ENCODE peak calls at places on chromosomes 12 and 14, in four cellular contexts. E, Y, H and T are unnamed samples.

GRCh38 chr12:99600388-99600787 is 47.2 kb upstream of the GARIN6 start:
- DNase-seq in E (no peak), Y (no peak), H (peak), T (no peak)

GRCh38 chr14:69685217-69685616 is 73.8 kb downstream of the SUSD6 start:
- DNase-seq in E (no peak), Y (no peak), H (no peak), T (no peak)

GRCh38 chr12:80958162-80958561 is 20.4 kb upstream of the LIN7A start:
- DNase-seq in E (peak), Y (no peak), H (no peak), T (no peak)

GRCh38 chr14:78448483-78449094 is 278.4 kb downstream of the NRXN3 start:
- DNase-seq in E (peak), Y (peak), H (peak), T (peak)

GRCh38 chr12:120032242-120032641 is 43.2 kb downstream of the BICDL1 start:
- DNase-seq in E (no peak), Y (no peak), H (no peak), T (no peak)

GRCh38 chr14:69350892-69351291 is 47.2 kb downstream of the ERH start:
- DNase-seq in E (no peak), Y (no peak), H (no peak), T (no peak)

GRCh38 chr12:119959435-119959834 is 29.6 kb upstream of the BICDL1 start:
- DNase-seq in E (no peak), Y (no peak), H (no peak), T (no peak)

GRCh38 chr12:18101043-18101442 is 11.1 kb upstream of the RERGL start:
- DNase-seq in E (no peak), Y (no peak), H (no peak), T (no peak)

GRCh38 chr14:52797653-52798052 is 6.2 kb upstream of the GNPNAT1 start:
- DNase-seq in E (no peak), Y (no peak), H (no peak), T (no peak)

GRCh38 chr14:104280085-104280901 is 141.9 kb downstream of the KIF26A start:
- DNase-seq in E (no peak), Y (no peak), H (no peak), T (peak)

GRCh38 chr14:104866451-104867370 is 1.6 kb downstream of the CEP170B start:
- DNase-seq in E (no peak), Y (no peak), H (no peak), T (no peak)

GRCh38 chr12:107130830-107131760 is 37.7 kb upstream of the CRY1 start:
- DNase-seq in E (no peak), Y (peak), H (no peak), T (no peak)

GRCh38 chr12:56084958-56085543 is 5.1 kb downstream of the ERBB3 start:
- DNase-seq in E (no peak), Y (no peak), H (no peak), T (no peak)

GRCh38 chr14:68137704-68138619 is 318.4 kb downstream of the RAD51B start:
- DNase-seq in E (peak), Y (peak), H (no peak), T (peak)

DNA sequence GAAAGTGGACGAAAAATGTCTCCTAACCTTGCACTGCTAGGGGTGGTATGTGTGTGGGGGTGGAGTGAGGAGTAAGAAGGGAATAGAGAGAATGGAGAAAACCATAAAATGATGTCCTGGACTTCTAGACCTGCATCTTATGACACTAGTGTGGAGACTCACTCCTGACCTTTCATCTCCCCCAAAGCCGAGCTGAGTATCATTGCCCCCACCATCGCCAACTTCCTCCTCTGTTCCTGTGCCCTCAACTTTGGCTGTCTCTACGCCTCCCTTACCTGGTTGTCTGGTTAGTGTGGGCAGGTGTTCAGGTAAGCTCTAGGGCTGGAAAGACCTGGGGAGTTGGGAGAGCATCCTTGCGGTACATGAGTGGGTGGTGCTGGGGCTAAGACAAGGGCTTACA is 4.5 kb upstream of the KLHL33 start:
- DNase-seq in E (no peak), Y (no peak), H (no peak), T (no peak)
- TF ChIP-seq TCF12 in E (no peak), Y (no peak), H (no peak), T (no peak)

DNA sequence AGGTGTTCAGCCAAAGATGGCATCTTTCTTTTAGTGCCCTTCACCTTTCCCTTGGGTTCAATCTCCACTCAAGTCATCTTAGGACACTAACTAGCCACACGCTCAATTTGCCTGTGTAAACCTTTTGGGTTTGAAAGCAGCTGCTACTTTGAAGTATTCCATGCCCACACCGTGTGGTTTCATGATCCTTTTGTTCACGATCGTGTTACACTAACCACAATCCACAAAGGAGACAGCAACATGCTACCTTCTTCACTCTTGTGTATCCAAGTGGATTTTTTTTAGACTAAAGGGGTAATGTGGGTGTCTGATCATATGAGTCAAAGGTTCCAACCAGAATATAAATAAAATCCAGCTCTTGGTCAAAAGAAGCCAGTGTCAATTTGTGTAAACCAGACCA is 122.7 kb upstream of the FAR2 start:
- DNase-seq in E (no peak), Y (no peak), H (no peak), T (no peak)
- TF ChIP-seq TCF12 in E (no peak), Y (no peak), H (no peak), T (no peak)

GRCh38 chr12:104668274-104668718 is 211.5 kb downstream of the CHST11 start:
- DNase-seq in E (no peak), Y (peak), H (no peak), T (no peak)
- TF ChIP-seq TCF12 in E (no peak), Y (peak), H (no peak), T (no peak)

DNA sequence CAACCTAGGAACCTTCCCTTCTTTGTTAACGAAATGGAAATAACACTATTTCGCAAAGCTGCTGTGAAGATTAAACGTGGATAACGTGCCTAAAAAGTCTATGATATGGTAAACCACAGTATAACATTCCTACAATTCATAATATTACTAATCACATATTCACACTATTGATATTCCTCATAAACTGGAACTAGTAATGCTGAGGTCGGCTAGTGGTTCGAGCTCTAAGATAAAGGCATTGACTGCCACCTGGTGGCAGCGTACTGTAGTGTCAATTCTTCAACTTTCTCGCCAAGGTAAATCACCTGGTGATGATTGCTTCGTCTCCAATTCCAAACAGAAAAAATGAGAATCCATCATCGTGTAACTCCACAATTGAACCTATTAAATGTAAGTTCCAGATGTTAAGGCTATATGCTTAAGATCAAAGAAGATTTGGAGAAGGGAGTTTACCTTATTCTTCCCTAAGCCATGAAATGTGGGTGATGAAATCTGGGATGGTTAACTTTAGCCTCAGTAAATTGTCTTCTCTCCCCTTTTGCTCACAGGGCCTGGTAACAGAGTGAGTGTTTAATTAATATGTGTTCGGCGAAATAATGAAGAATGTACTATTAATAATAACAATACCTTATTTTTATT is 197.5 kb upstream of the TMEM132C start:
- DNase-seq in E (peak), Y (peak), H (no peak), T (peak)
- TF ChIP-seq TCF12 in E (no peak), Y (no peak), H (no peak), T (no peak)

GRCh38 chr14:73223049-73223448 is 14.3 kb upstream of the PAPLN start:
- DNase-seq in E (no peak), Y (no peak), H (peak), T (no peak)

GRCh38 chr14:73230051-73230450 is 7.3 kb upstream of the PAPLN start:
- DNase-seq in E (no peak), Y (no peak), H (no peak), T (no peak)

GRCh38 chr14:73231874-73232851 is 5.1 kb upstream of the PAPLN start:
- DNase-seq in E (peak), Y (peak), H (no peak), T (peak)

GRCh38 chr14:73232984-73233383 is 4.3 kb upstream of the PAPLN start:
- DNase-seq in E (no peak), Y (no peak), H (no peak), T (no peak)

DNA sequence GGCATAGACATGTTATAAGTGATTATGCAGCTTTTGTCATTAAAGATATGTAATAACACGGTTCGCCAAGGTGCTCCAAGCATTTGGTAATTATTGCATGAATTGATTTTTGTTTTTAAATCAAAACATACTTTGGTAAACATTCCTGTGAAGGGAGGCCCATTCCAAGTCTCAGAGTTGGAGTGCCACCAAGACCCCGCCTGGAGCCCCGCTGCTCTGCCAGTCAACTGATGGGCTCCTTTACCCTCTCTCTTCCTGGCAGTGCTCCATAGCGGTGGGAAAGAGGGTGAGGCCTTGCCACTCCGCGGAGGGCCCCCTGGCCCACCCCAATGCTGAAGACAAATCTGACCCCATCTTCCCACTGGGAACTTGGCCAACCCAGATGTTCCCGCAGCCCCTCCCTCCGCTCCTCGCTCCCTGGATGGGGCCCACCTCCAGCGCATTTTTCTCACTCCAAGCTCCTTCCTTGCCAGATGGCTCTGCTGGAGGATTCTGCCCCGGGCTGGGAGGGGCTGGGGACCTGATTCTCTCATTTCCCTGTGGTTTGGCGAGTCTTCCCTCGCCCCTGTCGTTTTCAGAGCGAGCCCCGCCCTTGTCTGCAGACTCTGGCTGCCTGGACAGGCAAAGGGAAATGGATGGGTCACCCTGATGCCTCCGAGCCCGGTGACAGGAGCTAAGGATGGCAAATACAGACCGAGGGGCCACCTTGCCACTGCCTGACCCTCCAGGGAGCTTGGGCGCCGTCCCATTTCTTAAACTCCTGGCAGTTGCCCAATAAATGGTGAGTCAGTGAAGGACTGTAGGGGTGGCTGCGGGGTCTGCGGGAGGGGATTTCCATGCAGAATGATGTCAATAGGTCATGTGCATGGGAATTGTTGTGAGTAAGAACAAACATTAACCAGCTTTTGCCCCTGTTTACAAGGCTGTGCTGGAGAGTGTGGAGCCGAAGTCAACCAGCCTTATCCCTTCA is 9.2 kb upstream of the PAPLN start:
- DNase-seq in E (peak), Y (peak), H (no peak), T (no peak)
- TF ChIP-seq TCF12 in E (no peak), Y (peak), H (no peak), T (no peak)